ENCODE peak calls at places on chromosome 4, in six cellular contexts. One of them, this sample, is unnamed.

GRCh38 chr4:105624530-105624929 is 72.1 kb downstream of the ARHGEF38 start:
- DNase-seq in neural crest cell: no peak
- DNase-seq in psoas muscle: peak; percentile 44
- DNase-seq in central memory CD4-positive, alpha-beta T cell: no peak
- DNase-seq in astrocyte: peak; percentile 81
- DNase-seq in left colon: no peak
- DNase-seq in this sample: peak; percentile 40

GRCh38 chr4:118826723-118827444 is 9.0 kb downstream of the SEC24D start:
- DNase-seq in neural crest cell: no peak
- DNase-seq in psoas muscle: no peak
- DNase-seq in central memory CD4-positive, alpha-beta T cell: no peak
- DNase-seq in astrocyte: no peak
- DNase-seq in left colon: no peak
- DNase-seq in this sample: no peak

GRCh38 chr4:25590171-25590570 is 65.5 kb upstream of the SLC34A2 start:
- DNase-seq in neural crest cell: no peak
- DNase-seq in psoas muscle: no peak
- DNase-seq in central memory CD4-positive, alpha-beta T cell: no peak
- DNase-seq in astrocyte: peak; percentile 15
- DNase-seq in left colon: no peak
- DNase-seq in this sample: no peak

GRCh38 chr4:185144601-185145240 is 1.7 kb downstream of the SLC25A4 start:
- DNase-seq in neural crest cell: no peak
- DNase-seq in psoas muscle: peak; percentile 23
- DNase-seq in central memory CD4-positive, alpha-beta T cell: no peak
- DNase-seq in astrocyte: no peak
- DNase-seq in left colon: no peak
- DNase-seq in this sample: no peak

GRCh38 chr4:141957416-141957815 is 321.0 kb downstream of the IL15 start:
- DNase-seq in neural crest cell: no peak
- DNase-seq in psoas muscle: no peak
- DNase-seq in central memory CD4-positive, alpha-beta T cell: no peak
- DNase-seq in astrocyte: no peak
- DNase-seq in left colon: no peak
- DNase-seq in this sample: no peak

GRCh38 chr4:19177616-19178015 is 1074.1 kb upstream of the SLIT2 start:
- DNase-seq in neural crest cell: no peak
- DNase-seq in psoas muscle: no peak
- DNase-seq in central memory CD4-positive, alpha-beta T cell: no peak
- DNase-seq in astrocyte: peak; percentile 41
- DNase-seq in left colon: no peak
- DNase-seq in this sample: peak; percentile 7

GRCh38 chr4:67556426-67556825 is 2.1 kb upstream of the STAP1 start:
- DNase-seq in neural crest cell: no peak
- DNase-seq in psoas muscle: no peak
- DNase-seq in central memory CD4-positive, alpha-beta T cell: no peak
- DNase-seq in astrocyte: no peak
- DNase-seq in left colon: no peak
- DNase-seq in this sample: no peak

GRCh38 chr4:20017035-20017434 is 234.7 kb upstream of the SLIT2 start:
- DNase-seq in neural crest cell: no peak
- DNase-seq in psoas muscle: no peak
- DNase-seq in central memory CD4-positive, alpha-beta T cell: no peak
- DNase-seq in astrocyte: peak; percentile 84
- DNase-seq in left colon: no peak
- DNase-seq in this sample: peak; percentile 85

GRCh38 chr4:128596115-128596514 is 213.4 kb upstream of the JADE1 start:
- DNase-seq in neural crest cell: no peak
- DNase-seq in psoas muscle: no peak
- DNase-seq in central memory CD4-positive, alpha-beta T cell: no peak
- DNase-seq in astrocyte: no peak
- DNase-seq in left colon: no peak
- DNase-seq in this sample: no peak

GRCh38 chr4:153061971-153062370 is 125.8 kb downstream of the FHDC1 start:
- DNase-seq in neural crest cell: no peak
- DNase-seq in psoas muscle: no peak
- DNase-seq in central memory CD4-positive, alpha-beta T cell: no peak
- DNase-seq in astrocyte: no peak
- DNase-seq in left colon: no peak
- DNase-seq in this sample: no peak